ENCODE peak calls at places on chromosomes 13 and 19, in four cellular contexts. Y is upper lobe of left lung; Z is Peyer's patch; N is effector memory CD4-positive, alpha-beta T cell. R is an unnamed sample. For H3K4me1, the result is how much of the 10 kb centered on the place peaks cover.

GRCh38 chr13:26484196-26484595 is 73.3 kb upstream of the WASF3 start:
- DNase-seq in Y (no peak), N (no peak), Z (peak), R (no peak)

GRCh38 chr13:41700790-41701310 is 243.5 kb downstream of the RGCC start:
- DNase-seq in N (no peak), Z (no peak), Y (no peak), R (no peak)

GRCh38 chr13:102907886-102908515 is 62.2 kb downstream of the ERCC5 start:
- DNase-seq in Y (no peak), Z (no peak), N (no peak), R (no peak)

GRCh38 chr13:39776439-39776838 is 121.0 kb downstream of the COG6 start:
- DNase-seq in Y (no peak), Z (no peak), N (no peak), R (no peak)

GRCh38 chr13:78979349-78979748 is 320.4 kb upstream of the OBI1 start:
- DNase-seq in Z (no peak), N (no peak), Y (no peak), R (no peak)

GRCh38 chr19:5339950-5340636 is 519 bp downstream of the PTPRS start:
- DNase-seq in Z (no peak), N (no peak), Y (no peak), R (no peak)

GRCh38 chr19:35790981-35791813 is 15.8 kb downstream of the ARHGAP33 start:
- DNase-seq in N (no peak), Z (no peak), Y (no peak), R (no peak)

GRCh38 chr13:107124129-107124718 is 556.3 kb upstream of the ARGLU1 start:
- DNase-seq in Z (no peak), N (no peak), Y (no peak), R (no peak)

GRCh38 chr13:94416454-94417080 is 62.9 kb downstream of the DCT start:
- DNase-seq in Y (peak), N (no peak), Z (no peak), R (no peak)

GRCh38 chr19:33486936-33487793 is 34.4 kb downstream of the PEPD start:
- DNase-seq in N (no peak), Y (no peak), Z (peak), R (peak)

GRCh38 chr19:38223617-38224013 is 407 bp downstream of the DPF1 start:
- DNase-seq in Z (no peak), N (no peak), Y (no peak), R (no peak)

GRCh38 chr19:51148571-51148970 is 6.5 kb downstream of the SIGLEC7 start:
- DNase-seq in Z (no peak), Y (no peak), N (no peak), R (no peak)

GRCh38 chr13:57595775-57596174 is 35.8 kb upstream of the PCDH17 start:
- DNase-seq in N (no peak), Y (no peak), Z (no peak), R (no peak)

GRCh38 chr13:98570929-98571372 is 6.0 kb downstream of the STK24 start:
- DNase-seq in Y (peak), Z (peak), N (peak), R (no peak)

GRCh38 chr19:18593367-18594095 is 4.9 kb downstream of the REX1BD start:
- DNase-seq in Z (no peak), N (no peak), Y (no peak), R (no peak)

GRCh38 chr19:35166100-35167063 is 11.8 kb downstream of the FXYD5 start:
- DNase-seq in N (no peak), Y (no peak), Z (no peak), R (no peak)

GRCh38 chr13:55999709-56000108 is 1141.0 kb upstream of the PRR20A start:
- DNase-seq in Y (no peak), N (no peak), Z (no peak), R (no peak)

GRCh38 chr19:52351512-52351911 is 15.5 kb downstream of the ZNF610 start:
- DNase-seq in Y (no peak), Z (no peak), N (no peak), R (no peak)

GRCh38 chr19:7788178-7788932 is 25.3 kb downstream of the CLEC4M start:
- DNase-seq in Y (no peak), Z (no peak), N (no peak), R (no peak)

GRCh38 chr13:51317262-51317661 is 22.2 kb upstream of the SERPINE3 start:
- DNase-seq in N (no peak), Y (no peak), Z (no peak), R (no peak)

GRCh38 chr13:62643799-62644484 is 1228.3 kb upstream of the PCDH20 start:
- DNase-seq in Y (no peak), N (no peak), Z (no peak), R (no peak)

GRCh38 chr13:60887711-60888110 is 490.7 kb downstream of the TDRD3 start:
- DNase-seq in Z (no peak), Y (no peak), N (no peak), R (no peak)

GRCh38 chr19:28497137-28497536 is 715.8 kb downstream of the UQCRFS1 start:
- DNase-seq in Y (no peak), N (no peak), Z (no peak), R (no peak)

GRCh38 chr19:33432408-33433170 is 59.1 kb downstream of the CEBPG start:
- DNase-seq in N (no peak), Y (no peak), Z (peak), R (peak)

GRCh38 chr13:23430664-23431063 is 2.8 kb downstream of the SACS start:
- DNase-seq in N (no peak), Z (no peak), Y (no peak), R (no peak)

GRCh38 chr19:2149980-2150793 is 1.2 kb downstream of the AP3D1 start:
- DNase-seq in Y (peak), Z (peak), N (no peak), R (no peak)

GRCh38 chr13:98260357-98261164 is 83.5 kb upstream of the RNF113B start:
- DNase-seq in N (no peak), Z (no peak), Y (no peak), R (no peak)

GRCh38 chr19:5062195-5062594 is 93.3 kb downstream of the KDM4B start:
- DNase-seq in Z (no peak), Y (no peak), N (no peak), R (no peak)

GRCh38 chr19:34364830-34365462 is at the start of gene GPI:
- DNase-seq in Y (peak), Z (peak), N (peak), R (peak)

GRCh38 chr13:114090476-114090875 is 41.9 kb downstream of the RASA3 start:
- DNase-seq in Y (peak), Z (peak), N (no peak), R (no peak)

GRCh38 chr19:30895946-30896345 is 453.3 kb downstream of the TSHZ3 start:
- DNase-seq in Z (no peak), Y (no peak), N (no peak), R (no peak)
- H3K4me3 ChIP-seq in Z (no peak), Y (no peak), N (no peak), R (no peak)

DNA sequence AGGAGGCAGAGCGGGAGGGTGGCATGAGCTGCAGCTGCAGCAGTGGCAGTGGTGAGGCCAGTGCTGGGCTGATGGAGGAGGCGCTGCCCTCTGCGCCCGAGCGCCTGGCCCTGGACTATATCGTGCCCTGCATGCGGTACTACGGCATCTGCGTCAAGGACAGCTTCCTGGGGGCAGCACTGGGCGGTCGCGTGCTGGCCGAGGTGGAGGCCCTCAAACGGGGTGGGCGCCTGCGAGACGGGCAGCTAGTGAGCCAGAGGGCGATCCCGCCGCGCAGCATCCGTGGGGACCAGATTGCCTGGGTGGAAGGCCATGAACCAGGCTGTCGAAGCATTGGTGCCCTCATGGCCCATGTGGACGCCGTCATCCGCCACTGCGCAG is 2.0 kb downstream of the EGLN2 start:
- DNase-seq in Y (no peak), N (no peak), Z (no peak), R (no peak)
- H3K4me1 ChIP-seq in Y (half or more), N (half or more), Z (half or more), R (under half)

GRCh38 chr13:110869805-110870706 is 44.8 kb downstream of the ANKRD10 start:
- DNase-seq in Z (peak), Y (peak), N (no peak), R (peak)
- H3K4me3 ChIP-seq in Z (no peak), Y (no peak), N (no peak), R (no peak)

GRCh38 chr19:48814895-48815294 is 4.1 kb upstream of the BCAT2 start:
- DNase-seq in N (no peak), Z (no peak), Y (no peak), R (no peak)
- H3K4me1 ChIP-seq in N (under half), Z (under half), Y (under half), R (under half)

R was measured in aorta.